ENCODE peak calls at places on chromosomes 11 and 22, in ten cellular contexts. Y is epithelial cell of proximal tubule, S is left lung, N is esophagus muscularis mucosa, G is GM23338, E is HCT116, C is kidney epithelial cell, F is endothelial cell, P is brain microvascular endothelial cell, A is fibroblast of lung. O is an unnamed sample.

GRCh38 chr11:35218956-35219355 is 80.0 kb downstream of the CD44 start:
- DNase-seq in Y (no peak), S (no peak), N (no peak), G (no peak), E (no peak), C (no peak), F (no peak), P (peak), A (peak), O (no peak)

GRCh38 chr11:128472128-128473110 is 114.9 kb downstream of the ETS1 start:
- DNase-seq in Y (no peak), S (no peak), N (no peak), G (no peak), E (no peak), C (no peak), F (no peak), P (peak), A (peak), O (no peak)

GRCh38 chr22:30224161-30224857 is 22.2 kb downstream of the LIF start:
- DNase-seq in Y (no peak), S (no peak), N (no peak), G (no peak), E (peak), C (no peak), F (no peak), P (no peak), A (peak), O (no peak)

GRCh38 chr11:134425816-134426536 is 13.9 kb upstream of the B3GAT1 start:
- DNase-seq in Y (no peak), S (no peak), N (no peak), G (no peak), E (no peak), C (no peak), F (no peak), P (no peak), A (no peak), O (no peak)

GRCh38 chr11:48172818-48173609 is 43.6 kb upstream of the OR4B1 start:
- DNase-seq in Y (no peak), S (no peak), N (no peak), G (peak), E (peak), C (no peak), F (peak), P (peak), A (peak), O (peak)

GRCh38 chr22:48779211-48779643 is 1048.4 kb downstream of the BRD1 start:
- DNase-seq in Y (no peak), S (peak), N (peak), G (no peak), E (no peak), C (no peak), F (no peak), P (no peak), A (no peak), O (no peak)

GRCh38 chr11:62399172-62399867 is 19.5 kb upstream of the SCGB1A1 start:
- DNase-seq in Y (no peak), S (no peak), N (no peak), G (no peak), E (no peak), C (no peak), F (no peak), P (no peak), A (no peak), O (no peak)

GRCh38 chr22:22748297-22748743 is 103.9 kb downstream of the GGTLC2 start:
- DNase-seq in Y (no peak), S (no peak), N (no peak), G (peak), E (no peak), C (no peak), F (peak), P (peak), A (peak), O (no peak)

GRCh38 chr11:46072172-46072964 is 48.9 kb downstream of the PHF21A start:
- DNase-seq in Y (no peak), S (no peak), N (no peak), G (no peak), E (no peak), C (no peak), F (no peak), P (no peak), A (no peak), O (no peak)

GRCh38 chr11:15906481-15907035 is 449.8 kb downstream of the SOX6 start:
- DNase-seq in Y (no peak), S (no peak), N (no peak), G (no peak), E (no peak), C (no peak), F (no peak), P (no peak), A (no peak), O (no peak)

GRCh38 chr11:78365381-78365792 is 52.2 kb downstream of the GAB2 start:
- DNase-seq in Y (peak), S (no peak), N (no peak), G (peak), E (peak), C (peak), F (no peak), P (no peak), A (peak), O (no peak)

GRCh38 chr22:17418890-17419324 is 49.6 kb downstream of the CECR2 start:
- DNase-seq in Y (no peak), S (peak), N (no peak), G (peak), E (no peak), C (no peak), F (no peak), P (no peak), A (no peak), O (no peak)

GRCh38 chr11:25733777-25734176 is 598.2 kb upstream of the ANO3 start:
- DNase-seq in Y (no peak), S (no peak), N (no peak), G (peak), E (no peak), C (no peak), F (no peak), P (no peak), A (no peak), O (no peak)

GRCh38 chr22:29156507-29156906 is 49.2 kb upstream of the EMID1 start:
- DNase-seq in Y (no peak), S (no peak), N (no peak), G (peak), E (no peak), C (no peak), F (peak), P (no peak), A (no peak), O (no peak)

GRCh38 chr11:76048763-76049162 is 157.5 kb downstream of the WNT11 start:
- DNase-seq in Y (no peak), S (no peak), N (no peak), G (peak), E (peak), C (no peak), F (no peak), P (no peak), A (no peak), O (no peak)

GRCh38 chr11:27239305-27239942 is 123.6 kb downstream of the CCDC34 start:
- DNase-seq in Y (no peak), S (no peak), N (no peak), G (no peak), E (no peak), C (no peak), F (no peak), P (no peak), A (peak), O (no peak)

GRCh38 chr11:116916052-116916451 is 78.6 kb upstream of the APOA1 start:
- DNase-seq in Y (no peak), S (no peak), N (no peak), G (no peak), E (no peak), C (no peak), F (no peak), P (no peak), A (no peak), O (no peak)

GRCh38 chr11:96278039-96278897 is 64.7 kb downstream of the MAML2 start:
- DNase-seq in Y (no peak), S (no peak), N (no peak), G (no peak), E (no peak), C (no peak), F (no peak), P (no peak), A (peak), O (no peak)

GRCh38 chr22:23282089-23282501 is 101.8 kb downstream of the BCR start:
- DNase-seq in Y (peak), S (peak), N (no peak), G (no peak), E (peak), C (peak), F (no peak), P (peak), A (peak), O (no peak)

GRCh38 chr22:36951746-36952145 is 38.3 kb downstream of the CSF2RB start:
- DNase-seq in Y (no peak), S (no peak), N (no peak), G (no peak), E (no peak), C (no peak), F (no peak), P (no peak), A (no peak), O (no peak)

GRCh38 chr11:3157381-3158130 is 7.6 kb downstream of the OSBPL5 start:
- DNase-seq in Y (no peak), S (peak), N (no peak), G (no peak), E (no peak), C (no peak), F (no peak), P (peak), A (peak), O (no peak)

GRCh38 chr22:20584872-20585639 is 77.6 kb downstream of the MED15 start:
- DNase-seq in Y (no peak), S (peak), N (no peak), G (no peak), E (no peak), C (no peak), F (no peak), P (no peak), A (peak), O (no peak)

GRCh38 chr11:34825315-34825669 is 90.9 kb downstream of the APIP start:
- DNase-seq in Y (no peak), S (no peak), N (no peak), G (no peak), E (peak), C (no peak), F (no peak), P (no peak), A (no peak), O (no peak)

GRCh38 chr11:46519351-46519750 is 74.5 kb downstream of the AMBRA1 start:
- DNase-seq in Y (no peak), S (no peak), N (no peak), G (no peak), E (no peak), C (no peak), F (no peak), P (no peak), A (no peak), O (no peak)

GRCh38 chr11:112249871-112250590 is 10.6 kb downstream of the PLET1 start:
- DNase-seq in Y (no peak), S (no peak), N (no peak), G (no peak), E (no peak), C (no peak), F (no peak), P (no peak), A (peak), O (no peak)

GRCh38 chr22:44957267-44957905 is 52.4 kb downstream of the PHF21B start:
- DNase-seq in Y (no peak), S (no peak), N (no peak), G (peak), E (no peak), C (no peak), F (no peak), P (no peak), A (no peak), O (no peak)

GRCh38 chr11:11189501-11189900 is 163.5 kb downstream of the CSNK2A3 start:
- DNase-seq in Y (no peak), S (no peak), N (no peak), G (no peak), E (no peak), C (no peak), F (no peak), P (no peak), A (no peak), O (no peak)

GRCh38 chr11:22193348-22194051 is 615 bp downstream of the ANO5 start:
- DNase-seq in Y (no peak), S (peak), N (no peak), G (peak), E (no peak), C (no peak), F (peak), P (no peak), A (peak), O (no peak)

DNA sequence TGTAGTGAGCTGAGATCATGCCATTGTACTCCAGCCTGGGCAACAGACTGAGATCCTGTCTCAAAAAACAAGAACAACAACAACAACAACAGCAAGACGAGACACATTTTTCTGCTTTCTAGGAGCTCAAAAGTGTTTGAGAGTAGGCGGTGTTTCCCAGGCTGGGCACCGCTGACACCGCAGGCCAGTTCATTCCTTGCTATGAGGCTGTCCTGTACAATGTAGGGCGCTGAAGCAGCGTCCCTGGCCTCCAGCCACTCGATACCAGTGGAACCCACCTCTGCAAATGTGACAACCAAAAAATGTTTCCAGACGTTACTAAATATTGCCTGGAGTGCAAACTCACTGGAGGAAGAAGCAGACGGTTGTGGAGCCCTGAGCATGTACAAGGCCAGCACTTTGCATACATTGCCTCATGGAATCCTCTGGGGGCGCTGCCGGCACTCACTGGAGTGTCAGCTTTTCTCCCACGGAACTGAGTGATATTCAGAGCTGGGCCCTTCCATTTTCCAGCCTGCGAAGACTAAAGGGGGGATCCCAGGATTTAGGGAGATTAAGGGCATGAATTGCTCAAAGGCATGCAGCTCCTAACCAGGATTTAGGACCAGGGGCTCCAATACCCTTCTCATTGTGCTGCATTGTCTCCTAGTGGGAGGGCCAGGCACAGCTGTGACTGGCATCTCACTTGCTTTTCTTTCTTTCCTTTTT is 5.8 kb upstream of the MIEF1 start:
- DNase-seq in Y (no peak), S (no peak), N (no peak), G (peak), E (peak), C (no peak), F (peak), P (peak), A (peak), O (peak)
- TF ChIP-seq CTCF in Y (peak), S (peak), N (peak), G (peak), E (peak), C (peak), F (peak), P (peak), A (peak), O (peak)

DNA sequence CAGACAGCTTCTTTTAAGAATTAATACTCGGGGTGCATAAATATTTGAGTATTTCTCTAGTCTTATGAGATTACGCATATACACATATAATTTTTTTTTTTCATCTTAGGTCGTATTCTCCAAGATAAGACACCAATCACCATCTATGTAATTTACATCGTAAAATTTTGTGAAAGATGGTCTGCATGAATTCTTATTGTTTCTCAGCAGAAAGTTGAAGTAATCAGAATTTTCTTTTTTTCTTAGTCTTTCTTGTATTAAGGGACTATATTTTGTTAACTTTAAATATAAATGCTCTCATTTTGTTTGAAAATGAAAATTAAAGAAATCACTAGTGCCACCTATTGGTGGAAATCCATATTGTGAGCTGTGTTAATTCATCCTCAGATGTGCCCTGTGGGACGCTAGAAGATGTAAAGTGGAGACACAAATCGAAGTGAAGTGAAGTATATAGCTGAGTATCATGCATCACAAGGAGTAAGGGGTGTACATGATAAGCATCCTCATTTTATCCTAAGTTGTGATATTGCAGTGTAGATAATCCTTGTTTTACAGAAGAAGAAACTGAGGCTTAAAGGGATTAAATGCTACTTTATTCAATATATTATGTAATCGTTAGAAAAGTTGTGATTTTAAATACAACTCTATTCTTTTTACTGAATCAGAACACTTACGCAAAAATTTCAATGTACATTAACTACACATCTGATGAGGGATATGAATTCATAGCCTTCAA is 2084.3 kb downstream of the LRRC4C start:
- DNase-seq in Y (no peak), S (no peak), N (no peak), G (peak), E (peak), C (no peak), F (peak), P (no peak), A (peak), O (no peak)
- TF ChIP-seq CTCF in Y (peak), S (peak), N (peak), G (peak), E (no peak), C (peak), F (peak), P (peak), A (peak), O (no peak)

DNA sequence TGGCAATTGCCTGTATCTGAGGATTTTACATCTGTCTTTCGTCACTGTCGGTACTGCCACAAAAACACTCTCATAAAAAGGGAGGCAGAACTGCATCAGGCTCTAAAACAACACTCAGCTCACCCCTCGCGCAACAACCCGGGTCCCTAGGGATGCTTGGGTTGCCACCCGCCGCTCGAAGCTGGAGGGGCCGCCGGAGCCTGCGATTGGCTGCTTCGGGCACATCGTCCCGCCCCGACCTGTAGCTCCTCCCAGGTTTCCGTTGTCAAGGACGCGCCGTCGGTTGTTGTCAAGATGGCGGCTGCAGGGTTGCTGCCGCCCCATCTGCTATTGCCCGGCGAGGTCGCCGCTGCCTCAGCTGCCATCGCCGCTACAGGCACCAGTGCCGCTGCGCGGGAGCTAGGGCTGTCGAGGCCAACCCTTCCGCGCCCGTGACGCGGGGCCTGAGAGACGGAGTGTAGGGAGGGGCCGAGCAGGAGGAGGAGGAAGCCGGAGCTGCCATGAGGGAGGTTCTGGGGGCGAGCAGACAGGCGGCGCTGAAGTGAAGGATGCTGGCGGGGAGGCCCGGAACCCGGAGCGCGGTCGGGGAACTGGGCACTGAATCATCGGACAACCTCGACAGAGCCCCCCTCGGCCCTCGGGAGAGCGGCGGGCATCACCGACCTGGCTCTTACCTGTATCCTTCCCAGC is at the start of gene CEP126:
- DNase-seq in Y (peak), S (peak), N (peak), G (peak), E (peak), C (peak), F (peak), P (peak), A (peak), O (peak)
- TF ChIP-seq CTCF in Y (peak), S (no peak), N (peak), G (peak), E (no peak), C (peak), F (no peak), P (peak), A (peak), O (no peak)

GRCh38 chr11:70942593-70942992 is 309.8 kb downstream of the SHANK2 start:
- DNase-seq in Y (no peak), S (no peak), N (no peak), G (peak), E (peak), C (no peak), F (peak), P (no peak), A (no peak), O (no peak)
- TF ChIP-seq CTCF in Y (peak), S (no peak), N (peak), G (peak), E (peak), C (peak), F (peak), P (peak), A (peak), O (no peak)

GRCh38 chr11:130449996-130450419 is 1.6 kb downstream of the ADAMTS15 start:
- DNase-seq in Y (no peak), S (no peak), N (no peak), G (peak), E (no peak), C (no peak), F (peak), P (peak), A (peak), O (no peak)
- TF ChIP-seq CTCF in Y (peak), S (peak), N (peak), G (peak), E (no peak), C (peak), F (peak), P (peak), A (peak), O (no peak)

GRCh38 chr22:42914511-42915076 is 57.5 kb upstream of the ARFGAP3 start:
- DNase-seq in Y (no peak), S (no peak), N (no peak), G (no peak), E (no peak), C (no peak), F (no peak), P (no peak), A (no peak), O (no peak)

GRCh38 chr22:42913874-42914510 is 56.9 kb upstream of the ARFGAP3 start:
- DNase-seq in Y (no peak), S (no peak), N (no peak), G (no peak), E (no peak), C (no peak), F (no peak), P (no peak), A (no peak), O (no peak)

GRCh38 chr22:42909363-42910058 is 52.4 kb upstream of the ARFGAP3 start:
- DNase-seq in Y (no peak), S (no peak), N (no peak), G (no peak), E (no peak), C (no peak), F (no peak), P (no peak), A (no peak), O (no peak)

GRCh38 chr22:42910221-42910942 is 53.3 kb upstream of the ARFGAP3 start:
- DNase-seq in Y (no peak), S (no peak), N (no peak), G (no peak), E (no peak), C (no peak), F (no peak), P (no peak), A (no peak), O (no peak)

GRCh38 chr22:42912049-42912448 is 55.0 kb upstream of the ARFGAP3 start:
- DNase-seq in Y (no peak), S (no peak), N (no peak), G (no peak), E (no peak), C (no peak), F (no peak), P (no peak), A (no peak), O (no peak)
- TF ChIP-seq CTCF in Y (no peak), S (no peak), N (no peak), G (no peak), E (no peak), C (no peak), F (no peak), P (no peak), A (no peak), O (no peak)

O was measured in activated B cell treated with CpG ODN at 0.5 μM for 24 hours.